ENCODE peak calls at places on chromosome 12, in eight cellular contexts. C, A, K, L, H, D, J and P are unnamed samples.
A peak's percentile ranks its signal among the peaks of the same experiment; 100 is the strongest.

GRCh38 chr12:34404377-34405285 is 382.3 kb downstream of the ALG10 start:
- DNase-seq in C (peak; percentile 2), A (peak; percentile 21), K (no peak), L (peak; percentile 24), H (peak; percentile 1), D (peak; percentile 16), J (no peak), P (no peak)

GRCh38 chr12:117294206-117294605 is 67.2 kb downstream of the NOS1 start:
- DNase-seq in C (no peak), A (no peak), K (no peak), L (no peak), H (no peak), D (no peak), J (peak; percentile 41), P (no peak)

GRCh38 chr12:89840162-89840922 is 131.7 kb upstream of the ATP2B1 start:
- DNase-seq in C (no peak), A (no peak), K (no peak), L (no peak), H (no peak), D (no peak), J (no peak), P (no peak)

GRCh38 chr12:99619389-99620158 is 28.0 kb upstream of the GARIN6 start:
- DNase-seq in C (no peak), A (no peak), K (no peak), L (no peak), H (no peak), D (no peak), J (peak; percentile 82), P (no peak)

GRCh38 chr12:76859621-76860020 is 19.2 kb downstream of the CSRP2 start:
- DNase-seq in C (no peak), A (no peak), K (no peak), L (no peak), H (no peak), D (no peak), J (no peak), P (no peak)

GRCh38 chr12:124432376-124432775 is 135.0 kb downstream of the NCOR2 start:
- DNase-seq in C (no peak), A (no peak), K (no peak), L (no peak), H (no peak), D (no peak), J (no peak), P (no peak)

GRCh38 chr12:75245108-75245507 is 35.5 kb upstream of the KCNC2 start:
- DNase-seq in C (no peak), A (no peak), K (no peak), L (no peak), H (no peak), D (no peak), J (no peak), P (no peak)

GRCh38 chr12:4355843-4356327 is 23.6 kb downstream of the FGF23 start:
- DNase-seq in C (no peak), A (peak; percentile 53), K (no peak), L (no peak), H (no peak), D (no peak), J (peak; percentile 89), P (peak; percentile 3)

GRCh38 chr12:55009171-55009570 is 10.6 kb upstream of the NEUROD4 start:
- DNase-seq in C (no peak), A (no peak), K (no peak), L (no peak), H (no peak), D (no peak), J (no peak), P (no peak)

GRCh38 chr12:517538-517937 is 57.8 kb downstream of the B4GALNT3 start:
- DNase-seq in C (no peak), A (no peak), K (no peak), L (no peak), H (no peak), D (no peak), J (no peak), P (no peak)

GRCh38 chr12:104630230-104630670 is 173.5 kb downstream of the CHST11 start:
- DNase-seq in C (no peak), A (no peak), K (no peak), L (no peak), H (no peak), D (no peak), J (peak; percentile 28), P (no peak)

GRCh38 chr12:46154221-46154975 is 114.4 kb downstream of the SLC38A1 start:
- DNase-seq in C (no peak), A (no peak), K (no peak), L (no peak), H (no peak), D (no peak), J (no peak), P (no peak)

GRCh38 chr12:62191747-62192485 is 68.3 kb upstream of the USP15 start:
- DNase-seq in C (peak; percentile 16), A (no peak), K (no peak), L (peak; percentile 41), H (no peak), D (no peak), J (peak; percentile 49), P (no peak)

GRCh38 chr12:99056186-99056585 is 411.1 kb downstream of the APAF1 start:
- DNase-seq in C (no peak), A (no peak), K (no peak), L (no peak), H (no peak), D (no peak), J (no peak), P (no peak)

GRCh38 chr12:103571286-103571685 is 15.8 kb upstream of the STAB2 start:
- DNase-seq in C (peak; percentile 17), A (no peak), K (no peak), L (no peak), H (no peak), D (no peak), J (peak; percentile 89), P (no peak)

GRCh38 chr12:68559984-68560822 is 50.5 kb upstream of the RAP1B start:
- DNase-seq in C (no peak), A (no peak), K (no peak), L (no peak), H (no peak), D (peak; percentile 58), J (peak; percentile 13), P (no peak)

GRCh38 chr12:85883763-85884162 is 9.7 kb downstream of the NTS start:
- DNase-seq in C (no peak), A (no peak), K (no peak), L (no peak), H (no peak), D (no peak), J (no peak), P (no peak)

GRCh38 chr12:129903956-129904769 is at the start of gene TMEM132D:
- DNase-seq in C (no peak), A (no peak), K (no peak), L (peak; percentile 47), H (no peak), D (no peak), J (peak; percentile 60), P (no peak)
- H3K27me3 ChIP-seq in C (no peaks in the 10 kb centered on the region), A (no peaks in the 10 kb centered on the region), K (peaks cover 80% of the 10 kb centered on the region), L (no peaks in the 10 kb centered on the region), H (no peaks in the 10 kb centered on the region), D (peaks cover 53% of the 10 kb centered on the region), J (peaks cover 52% of the 10 kb centered on the region), P (peaks cover 7% of the 10 kb centered on the region)

GRCh38 chr12:53098354-53098981 is 1.0 kb downstream of the IGFBP6 start:
- DNase-seq in C (no peak), A (no peak), K (no peak), L (no peak), H (no peak), D (no peak), J (peak; percentile 34), P (no peak)

GRCh38 chr12:53097207-53097563 is 282 bp upstream of the IGFBP6 start:
- DNase-seq in C (no peak), A (no peak), K (no peak), L (no peak), H (no peak), D (no peak), J (peak; percentile 66), P (no peak)

GRCh38 chr12:53097564-53098353 is at the start of gene IGFBP6:
- DNase-seq in C (peak; percentile 62), A (peak; percentile 78), K (no peak), L (peak; percentile 48), H (peak; percentile 58), D (peak; percentile 56), J (peak; percentile 83), P (peak; percentile 39)

GRCh38 chr12:53096089-53096741 is 1.3 kb upstream of the IGFBP6 start:
- DNase-seq in C (no peak), A (no peak), K (no peak), L (no peak), H (peak; percentile 84), D (peak; percentile 55), J (peak; percentile 58), P (no peak)

GRCh38 chr12:53096761-53097160 is 706 bp upstream of the IGFBP6 start:
- DNase-seq in C (no peak), A (no peak), K (no peak), L (no peak), H (no peak), D (no peak), J (peak; percentile 37), P (no peak)
- H3K4me3 ChIP-seq in C (no peak overlapping the region), A (no peak overlapping the region), K (peak overlapping the region; percentile 39), L (peak overlapping the region; percentile 62), H (peak overlapping the region; percentile 56), D (peak overlapping the region; percentile 41), J (peak overlapping the region; percentile 96), P (no peak overlapping the region)

GRCh38 chr12:114339626-114340025 is 66.3 kb downstream of the TBX5 start:
- DNase-seq in C (no peak), A (no peak), K (no peak), L (no peak), H (no peak), D (no peak), J (no peak), P (no peak)

GRCh38 chr12:114343585-114343984 is 62.4 kb downstream of the TBX5 start:
- DNase-seq in C (no peak), A (no peak), K (no peak), L (no peak), H (no peak), D (no peak), J (no peak), P (no peak)

GRCh38 chr12:114342651-114343050 is 63.3 kb downstream of the TBX5 start:
- DNase-seq in C (no peak), A (no peak), K (no peak), L (no peak), H (no peak), D (no peak), J (no peak), P (no peak)

GRCh38 chr12:114344264-114344663 is 61.7 kb downstream of the TBX5 start:
- DNase-seq in C (no peak), A (no peak), K (no peak), L (no peak), H (no peak), D (no peak), J (no peak), P (no peak)

GRCh38 chr12:114340231-114340630 is 65.7 kb downstream of the TBX5 start:
- DNase-seq in C (no peak), A (no peak), K (no peak), L (no peak), H (no peak), D (no peak), J (no peak), P (no peak)
- H3K27me3 ChIP-seq in C (no peaks in the 10 kb centered on the region), A (no peaks in the 10 kb centered on the region), K (peaks cover 3% of the 10 kb centered on the region), L (no peaks in the 10 kb centered on the region), H (no peaks in the 10 kb centered on the region), D (peaks cover 10% of the 10 kb centered on the region), J (no peaks in the 10 kb centered on the region), P (no peaks in the 10 kb centered on the region)

DNA sequence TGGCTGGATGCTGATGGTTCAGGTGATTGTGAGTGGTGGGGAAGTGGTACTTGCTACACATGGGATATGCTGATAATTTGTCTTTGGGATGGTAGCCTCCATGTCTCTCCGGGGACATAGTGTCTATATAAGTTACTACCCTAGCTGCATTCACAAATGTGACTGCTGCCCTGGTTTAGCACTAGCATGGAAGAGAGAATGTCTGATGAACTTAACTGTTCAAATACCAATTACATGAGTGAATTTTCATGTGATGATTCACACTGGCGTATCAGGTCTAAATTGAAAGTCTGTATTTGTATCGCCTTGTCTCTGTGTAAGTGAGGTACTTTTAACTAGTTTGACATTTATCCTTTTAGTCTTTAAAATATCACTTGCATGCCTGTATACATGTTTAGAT is 34.4 kb downstream of the ATF7IP start:
- DNase-seq in C (no peak), A (no peak), K (no peak), L (no peak), H (no peak), D (no peak), J (no peak), P (no peak)
- H3K4me3 ChIP-seq in C (no peak overlapping the region), A (no peak overlapping the region), K (no peak overlapping the region), L (no peak overlapping the region), H (no peak overlapping the region), D (no peak overlapping the region), J (no peak overlapping the region), P (no peak overlapping the region)